ENCODE peak calls at places on chromosomes 4 and X, in seven cellular contexts. One of them, this sample, is unnamed.

GRCh38 chrX:113594504-113594903 is 753.9 kb upstream of the AMOT start:
- DNase-seq in tibial nerve: no peak
- DNase-seq in cardiac muscle cell: no peak
- DNase-seq in IMR-90: no peak
- DNase-seq in MM.1S: no peak
- DNase-seq in pancreas: no peak
- DNase-seq in prostate gland: no peak
- DNase-seq in this sample: no peak

GRCh38 chrX:4805559-4805958 is 1092.1 kb upstream of the PRKX start:
- DNase-seq in tibial nerve: no peak
- DNase-seq in cardiac muscle cell: no peak
- DNase-seq in IMR-90: no peak
- DNase-seq in MM.1S: no peak
- DNase-seq in pancreas: no peak
- DNase-seq in prostate gland: no peak
- DNase-seq in this sample: no peak

GRCh38 chr4:114921790-114922581 is 191.4 kb downstream of the NDST4 start:
- DNase-seq in tibial nerve: no peak
- DNase-seq in cardiac muscle cell: no peak
- DNase-seq in IMR-90: no peak
- DNase-seq in MM.1S: no peak
- DNase-seq in pancreas: no peak
- DNase-seq in prostate gland: no peak
- DNase-seq in this sample: no peak

GRCh38 chr4:99285387-99285786 is 5.4 kb downstream of the ADH1A start:
- DNase-seq in tibial nerve: no peak
- DNase-seq in cardiac muscle cell: no peak
- DNase-seq in IMR-90: no peak
- DNase-seq in MM.1S: no peak
- DNase-seq in pancreas: no peak
- DNase-seq in prostate gland: no peak
- DNase-seq in this sample: no peak

GRCh38 chrX:43813898-43814297 is 68.4 kb downstream of the MAOB start:
- DNase-seq in tibial nerve: no peak
- DNase-seq in cardiac muscle cell: peak; percentile 9
- DNase-seq in IMR-90: no peak
- DNase-seq in MM.1S: no peak
- DNase-seq in pancreas: no peak
- DNase-seq in prostate gland: no peak
- DNase-seq in this sample: peak; percentile 10

GRCh38 chr4:186404562-186405134 is 138.7 kb downstream of the F11 start:
- DNase-seq in tibial nerve: no peak
- DNase-seq in cardiac muscle cell: no peak
- DNase-seq in IMR-90: no peak
- DNase-seq in MM.1S: no peak
- DNase-seq in pancreas: no peak
- DNase-seq in prostate gland: no peak
- DNase-seq in this sample: no peak

GRCh38 chrX:109774706-109775105 is 41.6 kb upstream of the ACSL4 start:
- DNase-seq in tibial nerve: no peak
- DNase-seq in cardiac muscle cell: peak; percentile 85
- DNase-seq in IMR-90: peak; percentile 77
- DNase-seq in MM.1S: no peak
- DNase-seq in pancreas: no peak
- DNase-seq in prostate gland: no peak
- DNase-seq in this sample: peak; percentile 78

GRCh38 chrX:101265869-101266428 is 25.2 kb downstream of the TAF7L start:
- DNase-seq in tibial nerve: no peak
- DNase-seq in cardiac muscle cell: peak; percentile 34
- DNase-seq in IMR-90: peak; percentile 87
- DNase-seq in MM.1S: no peak
- DNase-seq in pancreas: no peak
- DNase-seq in prostate gland: no peak
- DNase-seq in this sample: peak; percentile 59

GRCh38 chr4:184732126-184732525 is 1.8 kb downstream of the CENPU start:
- DNase-seq in tibial nerve: no peak
- DNase-seq in cardiac muscle cell: no peak
- DNase-seq in IMR-90: peak; percentile 35
- DNase-seq in MM.1S: no peak
- DNase-seq in pancreas: no peak
- DNase-seq in prostate gland: no peak
- DNase-seq in this sample: no peak

GRCh38 chrX:70970482-70970999 is 39.6 kb upstream of the SLC7A3 start:
- DNase-seq in tibial nerve: no peak
- DNase-seq in cardiac muscle cell: peak; percentile 36
- DNase-seq in IMR-90: peak; percentile 16
- DNase-seq in MM.1S: peak; percentile 34
- DNase-seq in pancreas: no peak
- DNase-seq in prostate gland: no peak
- DNase-seq in this sample: peak; percentile 23

GRCh38 chr4:183329954-183330742 is 7.9 kb upstream of the CLDN24 start:
- DNase-seq in tibial nerve: no peak
- DNase-seq in cardiac muscle cell: no peak
- DNase-seq in IMR-90: no peak
- DNase-seq in MM.1S: no peak
- DNase-seq in pancreas: no peak
- DNase-seq in prostate gland: no peak
- DNase-seq in this sample: no peak

GRCh38 chr4:40953253-40954118 is 203.7 kb downstream of the NSUN7 start:
- DNase-seq in tibial nerve: no peak
- DNase-seq in cardiac muscle cell: no peak
- DNase-seq in IMR-90: no peak
- DNase-seq in MM.1S: no peak
- DNase-seq in pancreas: no peak
- DNase-seq in prostate gland: no peak
- DNase-seq in this sample: no peak

DNA sequence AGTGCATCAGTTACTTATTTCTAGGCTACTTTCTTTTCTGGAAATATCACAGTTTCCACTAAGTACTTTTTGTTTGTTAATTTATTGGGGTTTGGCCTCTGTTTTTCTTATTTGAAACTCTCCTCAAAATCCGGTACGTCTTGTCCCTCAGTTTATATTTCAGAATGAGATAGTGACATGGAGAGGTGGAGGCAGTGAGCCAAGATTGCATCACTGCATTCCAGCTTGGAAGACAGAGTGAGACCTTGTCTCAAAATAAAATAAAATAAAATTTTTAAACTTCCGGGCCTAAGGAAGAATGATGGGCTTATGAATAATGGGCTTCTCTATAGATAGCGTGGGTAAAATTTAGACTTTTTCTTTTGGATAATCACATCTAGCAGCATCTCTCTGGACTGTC is 567.8 kb downstream of the TRIML1 start:
- DNase-seq in tibial nerve: no peak
- DNase-seq in cardiac muscle cell: no peak
- DNase-seq in IMR-90: peak; percentile 17
- DNase-seq in MM.1S: no peak
- DNase-seq in pancreas: no peak
- DNase-seq in prostate gland: no peak
- DNase-seq in this sample: no peak
- H3K4me3 ChIP-seq in tibial nerve: no peak overlapping the region
- H3K4me3 ChIP-seq in cardiac muscle cell: no peak overlapping the region
- H3K4me3 ChIP-seq in IMR-90: no peak overlapping the region
- H3K4me3 ChIP-seq in MM.1S: no peak overlapping the region
- H3K4me3 ChIP-seq in pancreas: no peak overlapping the region
- H3K4me3 ChIP-seq in prostate gland: no peak overlapping the region
- H3K4me3 ChIP-seq in this sample: no peak overlapping the region

GRCh38 chr4:111800551-111800950 is 344.7 kb upstream of the FAM241A start:
- DNase-seq in tibial nerve: no peak
- DNase-seq in cardiac muscle cell: no peak
- DNase-seq in IMR-90: no peak
- DNase-seq in MM.1S: no peak
- DNase-seq in pancreas: no peak
- DNase-seq in prostate gland: no peak
- DNase-seq in this sample: no peak

GRCh38 chr4:111797455-111798163 is 347.6 kb upstream of the FAM241A start:
- DNase-seq in tibial nerve: no peak
- DNase-seq in cardiac muscle cell: no peak
- DNase-seq in IMR-90: no peak
- DNase-seq in MM.1S: no peak
- DNase-seq in pancreas: no peak
- DNase-seq in prostate gland: no peak
- DNase-seq in this sample: no peak

GRCh38 chr4:111793686-111794085 is 351.6 kb upstream of the FAM241A start:
- DNase-seq in tibial nerve: no peak
- DNase-seq in cardiac muscle cell: no peak
- DNase-seq in IMR-90: no peak
- DNase-seq in MM.1S: no peak
- DNase-seq in pancreas: no peak
- DNase-seq in prostate gland: no peak
- DNase-seq in this sample: no peak

GRCh38 chr4:111802191-111802590 is 343.1 kb upstream of the FAM241A start:
- DNase-seq in tibial nerve: no peak
- DNase-seq in cardiac muscle cell: peak; percentile 2
- DNase-seq in IMR-90: no peak
- DNase-seq in MM.1S: no peak
- DNase-seq in pancreas: no peak
- DNase-seq in prostate gland: no peak
- DNase-seq in this sample: peak; percentile 44

GRCh38 chr4:111798840-111799239 is 346.4 kb upstream of the FAM241A start:
- DNase-seq in tibial nerve: no peak
- DNase-seq in cardiac muscle cell: no peak
- DNase-seq in IMR-90: no peak
- DNase-seq in MM.1S: no peak
- DNase-seq in pancreas: no peak
- DNase-seq in prostate gland: no peak
- DNase-seq in this sample: no peak
- TF ChIP-seq CTCF in tibial nerve: no peak
- TF ChIP-seq CTCF in cardiac muscle cell: no peak
- TF ChIP-seq CTCF in IMR-90: no peak
- TF ChIP-seq CTCF in MM.1S: no peak
- TF ChIP-seq CTCF in pancreas: no peak
- TF ChIP-seq CTCF in prostate gland: no peak
- TF ChIP-seq CTCF in this sample: peak; percentile 50

DNA sequence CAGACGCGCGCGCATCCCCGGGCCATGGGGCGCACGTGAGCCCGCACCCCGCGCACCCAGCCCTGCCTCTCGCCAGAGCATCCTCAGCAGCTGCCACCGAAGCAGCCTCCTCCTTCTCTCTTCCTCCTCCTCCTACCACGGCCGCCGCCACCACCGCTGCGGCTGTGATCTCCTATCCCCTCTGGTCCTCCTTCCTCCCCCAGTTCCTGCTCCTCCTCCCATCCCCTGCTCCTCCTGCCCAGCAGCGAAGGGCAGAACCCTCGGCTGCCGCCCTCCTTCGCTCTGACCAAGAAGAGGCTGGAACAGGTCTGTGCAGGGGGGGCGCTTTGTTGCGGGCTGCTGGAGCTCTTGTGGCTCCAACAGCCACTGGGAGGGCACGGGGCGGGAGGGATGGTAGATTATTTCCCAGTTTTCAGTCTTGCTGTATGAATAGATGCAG is 148.7 kb upstream of the CHRDL1 start:
- DNase-seq in tibial nerve: peak; percentile 14
- DNase-seq in cardiac muscle cell: no peak
- DNase-seq in IMR-90: no peak
- DNase-seq in MM.1S: no peak
- DNase-seq in pancreas: peak; percentile 59
- DNase-seq in prostate gland: peak; percentile 5
- DNase-seq in this sample: no peak
- H3K4me3 ChIP-seq in tibial nerve: peak overlapping the region; percentile 23
- H3K4me3 ChIP-seq in cardiac muscle cell: peak overlapping the region; percentile 9
- H3K4me3 ChIP-seq in IMR-90: no peak overlapping the region
- H3K4me3 ChIP-seq in MM.1S: no peak overlapping the region
- H3K4me3 ChIP-seq in pancreas: peak overlapping the region; percentile 3
- H3K4me3 ChIP-seq in prostate gland: peak overlapping the region; percentile 23
- H3K4me3 ChIP-seq in this sample: peak overlapping the region; percentile 21

DNA sequence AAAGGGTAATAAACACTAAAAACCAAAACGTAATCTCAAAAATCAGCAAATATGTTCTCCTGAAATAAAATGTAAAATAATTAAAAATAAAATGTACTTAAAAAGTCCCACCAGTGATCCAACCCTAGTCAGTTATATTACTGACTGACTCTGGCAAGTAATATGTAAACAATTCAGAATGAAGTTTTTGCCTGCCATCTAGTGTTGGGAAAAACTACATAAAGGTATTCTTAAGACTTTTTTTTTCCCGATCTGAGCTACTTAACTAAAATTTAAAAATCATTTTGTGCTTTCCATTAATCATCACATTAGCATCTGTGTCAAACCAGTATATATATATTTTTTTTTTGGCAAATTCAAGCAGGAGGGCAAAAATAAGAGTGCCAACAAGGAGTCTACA is 24.0 kb downstream of the RCHY1 start:
- DNase-seq in tibial nerve: no peak
- DNase-seq in cardiac muscle cell: peak; percentile 58
- DNase-seq in IMR-90: peak; percentile 65
- DNase-seq in MM.1S: peak; percentile 50
- DNase-seq in pancreas: no peak
- DNase-seq in prostate gland: no peak
- DNase-seq in this sample: peak; percentile 65
- TF ChIP-seq CTCF in tibial nerve: no peak
- TF ChIP-seq CTCF in cardiac muscle cell: peak; percentile 26
- TF ChIP-seq CTCF in IMR-90: peak; percentile 50
- TF ChIP-seq CTCF in MM.1S: peak; percentile 20
- TF ChIP-seq CTCF in pancreas: no peak
- TF ChIP-seq CTCF in prostate gland: peak; percentile 37
- TF ChIP-seq CTCF in this sample: peak; percentile 34

DNA sequence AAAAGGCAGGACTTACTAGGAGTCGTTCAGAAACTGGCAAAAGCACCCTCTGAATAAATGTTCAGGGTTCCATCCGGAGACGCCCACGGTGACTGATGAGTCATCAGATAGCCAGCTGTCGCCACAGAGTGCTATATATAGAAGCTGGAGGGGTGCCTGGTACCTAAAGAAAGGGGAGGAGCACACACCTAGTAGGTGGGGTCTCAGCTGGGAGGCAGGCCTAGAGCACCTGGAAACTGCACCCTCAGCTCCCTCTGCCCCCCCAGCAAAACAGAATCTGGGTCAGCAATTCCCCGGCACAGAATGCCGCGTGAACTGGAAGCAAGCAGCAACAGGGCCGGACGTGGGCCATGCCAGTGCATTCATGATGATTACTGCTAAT is 242.0 kb downstream of the BCOR start:
- DNase-seq in tibial nerve: no peak
- DNase-seq in cardiac muscle cell: peak; percentile 26
- DNase-seq in IMR-90: peak; percentile 43
- DNase-seq in MM.1S: peak; percentile 94
- DNase-seq in pancreas: no peak
- DNase-seq in prostate gland: no peak
- DNase-seq in this sample: peak; percentile 11
- H3K4me3 ChIP-seq in tibial nerve: no peak overlapping the region
- H3K4me3 ChIP-seq in cardiac muscle cell: no peak overlapping the region
- H3K4me3 ChIP-seq in IMR-90: no peak overlapping the region
- H3K4me3 ChIP-seq in MM.1S: peak overlapping the region; percentile 75
- H3K4me3 ChIP-seq in pancreas: no peak overlapping the region
- H3K4me3 ChIP-seq in prostate gland: no peak overlapping the region
- H3K4me3 ChIP-seq in this sample: no peak overlapping the region

GRCh38 chrX:40542208-40542607 is 38.6 kb upstream of the ATP6AP2 start:
- DNase-seq in tibial nerve: no peak
- DNase-seq in cardiac muscle cell: no peak
- DNase-seq in IMR-90: no peak
- DNase-seq in MM.1S: no peak
- DNase-seq in pancreas: no peak
- DNase-seq in prostate gland: no peak
- DNase-seq in this sample: no peak
- TF ChIP-seq CTCF in tibial nerve: no peak
- TF ChIP-seq CTCF in cardiac muscle cell: no peak
- TF ChIP-seq CTCF in IMR-90: no peak
- TF ChIP-seq CTCF in MM.1S: no peak
- TF ChIP-seq CTCF in pancreas: no peak
- TF ChIP-seq CTCF in prostate gland: no peak
- TF ChIP-seq CTCF in this sample: no peak

GRCh38 chr4:338759-339097 is 1.1 kb downstream of the ZNF141 start:
- DNase-seq in tibial nerve: no peak
- DNase-seq in cardiac muscle cell: no peak
- DNase-seq in IMR-90: no peak
- DNase-seq in MM.1S: no peak
- DNase-seq in pancreas: no peak
- DNase-seq in prostate gland: no peak
- DNase-seq in this sample: peak; percentile 11
- H3K4me3 ChIP-seq in tibial nerve: peak overlapping the region; percentile 66
- H3K4me3 ChIP-seq in cardiac muscle cell: peak overlapping the region; percentile 87
- H3K4me3 ChIP-seq in IMR-90: peak overlapping the region; percentile 69
- H3K4me3 ChIP-seq in MM.1S: no peak overlapping the region
- H3K4me3 ChIP-seq in pancreas: peak overlapping the region; percentile 43
- H3K4me3 ChIP-seq in prostate gland: peak overlapping the region; percentile 82
- H3K4me3 ChIP-seq in this sample: peak overlapping the region; percentile 72